ENCODE peak calls at places on chromosome 7, in five cellular contexts. Y is heart right ventricle, D is heart left ventricle, H is tibial artery, O is A549. Q is an unnamed sample.

GRCh38 chr7:36205844-36206243 is 52.8 kb downstream of the EEPD1 start:
- DNase-seq in D (no peak), H (no peak), Y (no peak), O (no peak), Q (no peak)

GRCh38 chr7:140230517-140230861 is 53.7 kb upstream of the KDM7A start:
- DNase-seq in H (no peak), D (peak), Y (no peak), O (no peak), Q (peak)

GRCh38 chr7:127865466-127865865 is 165.8 kb downstream of the LRRC4 start:
- DNase-seq in Y (no peak), D (no peak), O (peak), H (no peak), Q (no peak)

GRCh38 chr7:75711634-75712494 is 26.9 kb downstream of the HIP1 start:
- DNase-seq in Y (peak), D (peak), H (no peak), O (no peak), Q (peak)

GRCh38 chr7:77908664-77909063 is 110.1 kb downstream of the PHTF2 start:
- DNase-seq in Y (no peak), O (no peak), D (no peak), H (no peak), Q (no peak)

GRCh38 chr7:73769481-73770001 is 529 bp downstream of the CLDN3 start:
- DNase-seq in Y (no peak), D (no peak), H (no peak), O (no peak), Q (no peak)

GRCh38 chr7:151696738-151697514 is 177.2 kb upstream of the RHEB start:
- DNase-seq in H (no peak), D (no peak), Y (peak), O (peak), Q (no peak)

GRCh38 chr7:102080371-102081243 is 206.1 kb upstream of the SH2B2 start:
- DNase-seq in Y (no peak), H (no peak), D (no peak), O (no peak), Q (no peak)

GRCh38 chr7:50685445-50686070 is 97.1 kb downstream of the GRB10 start:
- DNase-seq in D (no peak), H (no peak), Y (no peak), O (no peak), Q (no peak)

GRCh38 chr7:149866817-149867447 is 6.8 kb upstream of the ATP6V0E2 start:
- DNase-seq in D (no peak), H (no peak), Y (no peak), O (no peak), Q (no peak)

GRCh38 chr7:6502886-6503285 is 48.4 kb downstream of the GRID2IP start:
- DNase-seq in O (no peak), H (no peak), Y (no peak), D (no peak), Q (peak)

GRCh38 chr7:80740778-80741545 is 102.5 kb downstream of the CD36 start:
- DNase-seq in O (peak), H (no peak), D (no peak), Y (no peak), Q (no peak)

GRCh38 chr7:108079291-108080057 is 50.7 kb downstream of the LAMB4 start:
- DNase-seq in Y (no peak), H (no peak), O (no peak), D (no peak), Q (no peak)

GRCh38 chr7:131532570-131533091 is 23.8 kb downstream of the PODXL start:
- DNase-seq in Y (no peak), H (no peak), D (no peak), O (no peak), Q (no peak)

GRCh38 chr7:522071-522937 is 2.7 kb upstream of the PDGFA start:
- DNase-seq in Y (peak), D (peak), H (no peak), O (no peak), Q (peak)

GRCh38 chr7:132419538-132419937 is 156.7 kb downstream of the PLXNA4 start:
- DNase-seq in D (no peak), H (no peak), O (no peak), Y (peak), Q (no peak)

GRCh38 chr7:127654404-127655392 is 2.7 kb downstream of the SND1 start:
- DNase-seq in D (no peak), O (no peak), Y (no peak), H (no peak), Q (no peak)

GRCh38 chr7:44823266-44823781 is 24.6 kb downstream of the H2AZ2 start:
- DNase-seq in Y (no peak), D (no peak), O (no peak), H (no peak), Q (no peak)

GRCh38 chr7:31957756-31958155 is 112.5 kb downstream of the PDE1C start:
- DNase-seq in H (no peak), O (no peak), Y (no peak), D (no peak), Q (no peak)

GRCh38 chr7:12322903-12323300 is 80.8 kb downstream of the VWDE start:
- DNase-seq in D (no peak), H (no peak), O (no peak), Y (no peak), Q (no peak)

GRCh38 chr7:116407165-116407564 is 92.4 kb upstream of the CAV2 start:
- DNase-seq in H (no peak), Y (no peak), D (no peak), O (no peak), Q (no peak)

GRCh38 chr7:81094952-81095351 is 176.1 kb upstream of the SEMA3C start:
- DNase-seq in O (no peak), D (no peak), H (no peak), Y (no peak), Q (no peak)

GRCh38 chr7:47342646-47343045 is 239.3 kb downstream of the TNS3 start:
- DNase-seq in O (no peak), H (no peak), D (no peak), Y (no peak), Q (no peak)

GRCh38 chr7:154676422-154677073 is 326.4 kb downstream of the PAXIP1 start:
- DNase-seq in H (no peak), D (no peak), O (no peak), Y (no peak), Q (no peak)

GRCh38 chr7:112143567-112143966 is 62.6 kb downstream of the DOCK4 start:
- DNase-seq in D (no peak), O (no peak), H (no peak), Y (no peak), Q (no peak)

GRCh38 chr7:121510302-121510701 is 114.2 kb upstream of the FAM3C start:
- DNase-seq in D (no peak), Y (no peak), O (peak), H (no peak), Q (no peak)

GRCh38 chr7:66140924-66141323 is 26.3 kb downstream of the CRCP start:
- DNase-seq in O (peak), H (no peak), D (peak), Y (peak), Q (no peak)

GRCh38 chr7:84237533-84238173 is 43.1 kb upstream of the SEMA3A start:
- DNase-seq in Y (no peak), D (no peak), O (peak), H (no peak), Q (no peak)

GRCh38 chr7:4882169-4882741 is 1.3 kb downstream of the RADIL start:
- DNase-seq in Y (peak), O (no peak), D (peak), H (peak), Q (no peak)

GRCh38 chr7:69436944-69437343 is 161.3 kb upstream of the AUTS2 start:
- DNase-seq in O (no peak), D (no peak), H (no peak), Y (no peak), Q (no peak)

GRCh38 chr7:115116773-115117715 is 195.2 kb downstream of the MDFIC start:
- DNase-seq in H (no peak), Y (no peak), O (peak), D (no peak), Q (no peak)

GRCh38 chr7:25068814-25069213 is 56.2 kb downstream of the CYCS start:
- DNase-seq in D (no peak), O (peak), H (no peak), Y (no peak), Q (no peak)

GRCh38 chr7:13713092-13713491 is 276.4 kb downstream of the ETV1 start:
- DNase-seq in Y (no peak), D (no peak), O (no peak), H (no peak), Q (no peak)

GRCh38 chr7:13715534-13715933 is 273.9 kb downstream of the ETV1 start:
- DNase-seq in D (no peak), O (no peak), Y (no peak), H (no peak), Q (no peak)
- TF ChIP-seq CTCF in D (no peak), O (no peak), Y (no peak), H (no peak), Q (no peak)

DNA sequence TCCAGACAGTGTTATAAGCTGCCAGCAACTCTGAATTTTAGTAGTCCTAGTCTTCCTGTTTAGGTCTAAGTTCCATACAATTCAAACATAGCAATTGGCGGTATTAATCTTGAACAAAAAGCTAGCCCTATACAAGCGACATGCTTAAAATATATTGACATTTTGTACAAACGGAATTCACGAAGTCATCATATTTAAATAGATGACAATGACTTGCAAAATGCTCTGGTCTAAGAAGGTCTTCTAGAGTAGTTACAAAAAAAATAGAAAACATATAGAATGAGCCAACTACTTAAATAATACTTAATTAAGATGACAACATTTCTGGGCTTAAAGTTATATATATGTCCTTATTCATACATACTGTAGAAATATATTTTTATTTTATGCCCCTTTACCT is 446.6 kb downstream of the ANKRD7 start:
- DNase-seq in O (no peak), H (no peak), D (no peak), Y (no peak), Q (no peak)
- TF ChIP-seq CTCF in O (no peak), H (no peak), D (no peak), Y (no peak), Q (no peak)

GRCh38 chr7:30625283-30625682 is 30.6 kb downstream of the GARS1 start:
- DNase-seq in Y (no peak), O (no peak), D (no peak), H (no peak), Q (no peak)
- TF ChIP-seq CTCF in Y (peak), O (peak), D (no peak), H (no peak), Q (no peak)

GRCh38 chr7:33646992-33647391 is 258.3 kb upstream of the BMPER start:
- DNase-seq in D (no peak), H (no peak), Y (no peak), O (no peak), Q (no peak)
- TF ChIP-seq CTCF in D (no peak), H (no peak), Y (no peak), O (no peak), Q (no peak)

DNA sequence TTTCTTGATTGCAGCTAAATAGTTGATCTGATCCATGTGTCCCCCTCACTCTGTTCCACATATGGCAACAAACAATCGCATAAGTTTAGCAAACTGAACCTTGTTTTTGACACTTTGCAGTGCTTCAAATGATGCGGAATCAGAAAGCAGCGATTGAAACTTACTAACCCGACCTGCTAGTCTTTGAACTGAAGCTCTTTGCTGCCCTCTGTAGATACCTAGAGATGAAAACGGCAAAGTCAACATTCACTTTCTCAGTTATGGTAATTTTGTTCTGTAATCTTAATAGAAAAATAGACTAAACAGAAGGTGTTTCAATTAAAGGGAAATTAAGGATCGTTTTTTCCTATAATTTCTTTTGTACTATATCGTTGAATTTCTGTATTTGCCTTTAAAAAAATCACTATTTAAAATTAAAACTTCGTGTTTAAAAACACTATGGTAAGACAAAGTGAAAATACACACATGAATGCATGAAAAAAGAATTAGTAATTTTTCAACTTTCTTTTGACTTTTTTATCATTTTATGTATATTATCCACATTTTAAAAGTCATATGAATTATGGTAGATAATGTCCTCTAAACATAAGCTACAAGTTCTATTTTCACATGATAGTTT is 276.5 kb downstream of the MAGI2 start:
- DNase-seq in Y (peak), H (no peak), O (peak), D (no peak), Q (no peak)
- TF ChIP-seq CTCF in Y (peak), H (peak), O (peak), D (peak), Q (peak)

GRCh38 chr7:45980181-45980905 is 59.3 kb upstream of the IGFBP3 start:
- DNase-seq in D (no peak), H (no peak), Y (no peak), O (no peak), Q (no peak)
- TF ChIP-seq CTCF in D (no peak), H (no peak), Y (no peak), O (no peak), Q (no peak)

DNA sequence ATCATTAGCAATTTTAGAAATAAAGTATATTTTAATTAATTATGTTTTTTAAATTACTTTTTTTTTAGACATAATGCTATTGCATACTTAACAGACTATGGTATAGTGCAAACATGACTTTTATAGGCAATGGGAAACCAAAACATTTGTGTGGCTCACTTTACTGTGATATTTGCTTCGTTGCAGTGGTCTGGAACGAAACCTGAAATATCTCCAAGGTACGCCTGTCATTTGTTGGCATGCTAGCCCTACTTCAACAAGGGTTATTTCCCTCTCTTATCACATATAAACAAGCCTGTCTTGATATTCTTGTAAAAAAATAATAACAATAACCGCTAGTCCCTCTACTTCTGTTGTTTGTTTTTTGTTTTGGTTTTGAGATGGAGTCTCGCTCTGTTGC is 74.2 kb downstream of the TYW1B start:
- DNase-seq in Y (no peak), D (no peak), O (no peak), H (no peak), Q (no peak)
- TF ChIP-seq CTCF in Y (no peak), D (no peak), O (no peak), H (no peak), Q (no peak)

GRCh38 chr7:45921699-45922519 is 837 bp upstream of the IGFBP3 start:
- DNase-seq in D (peak), Y (peak), H (peak), O (peak), Q (no peak)
- TF ChIP-seq CTCF in D (peak), Y (peak), H (peak), O (peak), Q (peak)

DNA sequence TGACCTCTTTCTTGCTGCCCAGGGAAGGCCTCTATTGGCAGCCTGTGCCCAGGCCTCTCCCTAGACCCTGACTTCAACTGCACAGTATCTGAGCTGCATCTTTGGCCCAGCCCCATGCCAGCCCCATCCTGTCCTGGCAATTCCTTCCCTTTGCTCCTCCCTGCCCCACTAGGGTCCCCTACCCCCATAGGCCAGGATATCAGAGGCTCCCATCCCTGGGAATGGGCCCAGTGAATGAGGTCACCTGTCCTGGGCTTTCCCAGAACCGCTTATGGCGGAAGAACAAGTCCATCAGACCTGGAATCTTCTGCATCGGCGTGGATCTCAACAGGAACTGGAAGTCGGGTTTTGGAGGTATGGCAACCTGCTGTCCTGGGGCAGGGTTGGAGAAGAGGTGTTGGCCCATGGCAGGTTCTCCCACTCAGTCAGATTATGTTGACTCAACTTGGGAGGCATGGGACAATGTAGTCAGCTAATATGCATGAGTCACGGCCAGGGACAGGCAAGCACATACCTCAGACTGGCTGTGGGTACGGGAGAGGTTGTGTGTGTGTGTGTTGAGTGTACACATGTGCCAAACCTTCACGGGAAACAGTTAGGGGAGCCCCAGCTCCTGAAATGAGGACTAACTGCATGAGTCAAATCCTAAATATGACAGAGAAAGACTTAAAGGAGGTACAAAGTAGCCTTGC is 17.0 kb upstream of the CPA1 start:
- DNase-seq in Y (no peak), D (no peak), H (peak), O (peak), Q (no peak)
- TF ChIP-seq CTCF in Y (no peak), D (no peak), H (no peak), O (no peak), Q (no peak)

Q was measured in GM13977.